ENCODE peak calls at places on chromosomes 6 and 20, in six cellular contexts. B, G, S, L, W and X are unnamed samples. For H3K4me1, the result is how much of the 10 kb centered on the place peaks cover.

GRCh38 chr20:24738981-24739633 is 210.0 kb upstream of the CST7 start:
- DNase-seq in W (no peak), G (no peak), B (no peak), S (no peak), L (peak), X (no peak)

GRCh38 chr6:138465007-138465645 is 34.2 kb downstream of the NHSL1 start:
- DNase-seq in L (no peak), G (no peak), S (no peak), W (no peak), B (peak), X (no peak)

GRCh38 chr6:138970856-138971425 is 17.1 kb downstream of the REPS1 start:
- DNase-seq in L (no peak), W (no peak), S (no peak), G (no peak), B (no peak), X (no peak)

GRCh38 chr20:13457487-13457886 is 181.2 kb downstream of the TASP1 start:
- DNase-seq in L (no peak), W (no peak), B (no peak), S (no peak), G (no peak), X (no peak)

GRCh38 chr6:47809863-47810262 is 28.0 kb downstream of the OPN5 start:
- DNase-seq in W (no peak), L (no peak), G (no peak), B (no peak), S (no peak), X (no peak)

GRCh38 chr6:54419885-54420284 is 111.6 kb downstream of the TINAG start:
- DNase-seq in B (peak), W (no peak), S (no peak), G (no peak), L (no peak), X (no peak)

GRCh38 chr20:24139846-24140245 is 151.3 kb upstream of the GGTLC1 start:
- DNase-seq in L (no peak), B (no peak), G (no peak), W (no peak), S (no peak), X (no peak)

GRCh38 chr6:107061125-107062020 is 33.4 kb downstream of the MTRES1 start:
- DNase-seq in W (no peak), G (peak), B (no peak), S (no peak), L (peak), X (no peak)

GRCh38 chr6:168860341-168860740 is 393.3 kb downstream of the THBS2 start:
- DNase-seq in W (no peak), S (no peak), G (no peak), B (no peak), L (no peak), X (no peak)

GRCh38 chr6:32854376-32855178 is 585 bp downstream of the PSMB9 start:
- DNase-seq in G (no peak), W (peak), S (peak), L (peak), B (peak), X (peak)

GRCh38 chr6:110183292-110183691 is 3.1 kb downstream of the CDC40 start:
- DNase-seq in W (no peak), L (no peak), G (no peak), S (no peak), B (no peak), X (no peak)

GRCh38 chr20:32482251-32483220 is 102.6 kb downstream of the NOL4L start:
- DNase-seq in B (no peak), W (no peak), S (peak), G (peak), L (peak), X (peak)

GRCh38 chr6:7587631-7588100 is 2.3 kb upstream of the SNRNP48 start:
- DNase-seq in S (no peak), L (no peak), W (no peak), G (no peak), B (no peak), X (no peak)

GRCh38 chr6:93323630-93324029 is 95.7 kb downstream of the EPHA7 start:
- DNase-seq in W (no peak), S (no peak), L (no peak), B (no peak), G (no peak), X (no peak)

GRCh38 chr6:127289934-127290333 is 23.3 kb downstream of the RNF146 start:
- DNase-seq in G (no peak), L (no peak), B (no peak), S (no peak), W (no peak), X (no peak)

GRCh38 chr20:54221383-54221782 is 13.5 kb downstream of the PFDN4 start:
- DNase-seq in W (no peak), B (no peak), G (peak), S (peak), L (peak), X (no peak)

GRCh38 chr20:51497542-51498467 is 44.7 kb downstream of the NFATC2 start:
- DNase-seq in L (peak), B (no peak), G (peak), W (no peak), S (no peak), X (peak)

GRCh38 chr6:7324520-7324919 is 11.5 kb upstream of the SSR1 start:
- DNase-seq in B (no peak), W (no peak), S (no peak), G (no peak), L (no peak), X (no peak)

GRCh38 chr20:23251779-23252178 is 98.8 kb upstream of the NXT1 start:
- DNase-seq in S (no peak), B (no peak), W (no peak), L (no peak), G (no peak), X (no peak)

GRCh38 chr6:105810105-105810921 is 275.8 kb upstream of the PRDM1 start:
- DNase-seq in B (peak), W (no peak), L (peak), G (no peak), S (no peak), X (no peak)

GRCh38 chr20:3080939-3081388 is 3.6 kb downstream of the AVP start:
- DNase-seq in L (no peak), S (peak), B (no peak), W (peak), G (no peak), X (no peak)

GRCh38 chr6:135488023-135488422 is 9.5 kb downstream of the AHI1 start:
- DNase-seq in L (no peak), S (no peak), W (no peak), G (no peak), B (no peak), X (no peak)

GRCh38 chr20:47355489-47356219 is 845 bp downstream of the ZMYND8 start:
- DNase-seq in B (no peak), S (no peak), W (no peak), L (peak), G (no peak), X (no peak)

GRCh38 chr20:24370911-24371695 is 98.3 kb upstream of the SYNDIG1 start:
- DNase-seq in S (no peak), W (no peak), B (no peak), L (no peak), G (no peak), X (no peak)

GRCh38 chr6:6725120-6725833 is 136.8 kb downstream of the LY86 start:
- DNase-seq in W (peak), B (no peak), S (no peak), G (no peak), L (no peak), X (no peak)

GRCh38 chr6:161422710-161423109 is 148.8 kb upstream of the AGPAT4 start:
- DNase-seq in W (no peak), S (no peak), B (no peak), G (no peak), L (no peak), X (no peak)

GRCh38 chr6:116434056-116434725 is 27.0 kb upstream of the CALHM6 start:
- DNase-seq in L (no peak), S (no peak), W (no peak), B (no peak), G (no peak), X (no peak)

GRCh38 chr20:57527728-57528127 is 2.8 kb upstream of the CTCFL start:
- DNase-seq in L (no peak), B (no peak), G (no peak), W (no peak), S (no peak), X (no peak)

GRCh38 chr6:30219244-30219643 is 6.0 kb upstream of the TRIM26 start:
- DNase-seq in G (peak), B (peak), S (peak), L (peak), W (no peak), X (no peak)

GRCh38 chr20:57374931-57375651 is 16.1 kb upstream of the RBM38 start:
- DNase-seq in S (no peak), W (no peak), B (no peak), G (no peak), L (no peak), X (no peak)

GRCh38 chr20:61580958-61581824 is 329.1 kb downstream of the CDH4 start:
- DNase-seq in S (no peak), B (no peak), L (no peak), W (no peak), G (no peak), X (no peak)

GRCh38 chr6:11033825-11034224 is 10.3 kb downstream of the ELOVL2 start:
- DNase-seq in S (no peak), L (no peak), W (no peak), B (no peak), G (no peak), X (no peak)

GRCh38 chr6:5671162-5671561 is 335.6 kb downstream of the NRN1 start:
- DNase-seq in G (peak), W (no peak), S (no peak), B (no peak), L (peak), X (no peak)

GRCh38 chr6:154613137-154613676 is 102.7 kb upstream of the CNKSR3 start:
- DNase-seq in G (no peak), B (no peak), S (peak), L (no peak), W (no peak), X (no peak)

GRCh38 chr6:141890661-141891060 is 242.1 kb upstream of the GJE1 start:
- DNase-seq in S (no peak), W (no peak), G (no peak), L (no peak), B (no peak), X (no peak)

GRCh38 chr20:39112196-39112743 is 150.1 kb downstream of the DHX35 start:
- DNase-seq in L (no peak), G (no peak), B (peak), W (no peak), S (peak), X (no peak)

GRCh38 chr6:149896491-149896890 is 1.4 kb downstream of the RAET1E start:
- DNase-seq in L (no peak), B (no peak), S (no peak), G (no peak), W (no peak), X (no peak)

GRCh38 chr6:12479885-12480284 is 189.7 kb downstream of the EDN1 start:
- DNase-seq in S (no peak), B (no peak), W (no peak), G (no peak), L (no peak), X (no peak)

GRCh38 chr20:38002422-38002821 is 30.8 kb downstream of the TTI1 start:
- DNase-seq in G (no peak), W (no peak), L (no peak), S (no peak), B (no peak), X (no peak)

GRCh38 chr20:37999526-38000263 is 33.6 kb downstream of the TTI1 start:
- DNase-seq in W (no peak), S (no peak), G (no peak), B (no peak), L (no peak), X (no peak)

GRCh38 chr20:38000293-38000692 is 33.0 kb downstream of the TTI1 start:
- DNase-seq in W (no peak), B (no peak), G (no peak), L (no peak), S (no peak), X (no peak)

GRCh38 chr20:38001981-38002380 is 31.3 kb downstream of the TTI1 start:
- DNase-seq in L (no peak), S (no peak), W (no peak), G (peak), B (no peak), X (no peak)

GRCh38 chr20:38001173-38001875 is 31.9 kb downstream of the TTI1 start:
- DNase-seq in B (no peak), L (no peak), W (no peak), S (no peak), G (no peak), X (no peak)
- H3K27ac ChIP-seq in B (no peak), L (no peak), W (no peak), S (no peak), G (no peak), X (no peak)

GRCh38 chr20:37352611-37352980 is 6.7 kb downstream of the SRC start:
- DNase-seq in W (no peak), S (no peak), L (no peak), G (no peak), B (no peak), X (no peak)

GRCh38 chr20:37353285-37353849 is 7.4 kb downstream of the SRC start:
- DNase-seq in S (no peak), W (no peak), G (no peak), L (no peak), B (no peak), X (no peak)

GRCh38 chr20:37350655-37351574 is 5.0 kb downstream of the SRC start:
- DNase-seq in S (no peak), G (no peak), B (no peak), W (no peak), L (no peak), X (no peak)

GRCh38 chr20:37349517-37350491 is 3.9 kb downstream of the SRC start:
- DNase-seq in B (no peak), W (no peak), S (peak), L (no peak), G (no peak), X (no peak)

GRCh38 chr20:37351689-37352610 is 6.0 kb downstream of the SRC start:
- DNase-seq in G (no peak), L (no peak), W (no peak), B (no peak), S (no peak), X (no peak)
- H3K4me1 ChIP-seq in G (under half), L (under half), W (under half), B (half or more), S (half or more), X (under half)

GRCh38 chr20:63454729-63455567 is 17.5 kb downstream of the KCNQ2 start:
- DNase-seq in B (no peak), S (no peak), W (no peak), L (no peak), G (no peak), X (no peak)
- H3K4me3 ChIP-seq in B (no peak), S (no peak), W (no peak), L (no peak), G (no peak), X (no peak)

DNA sequence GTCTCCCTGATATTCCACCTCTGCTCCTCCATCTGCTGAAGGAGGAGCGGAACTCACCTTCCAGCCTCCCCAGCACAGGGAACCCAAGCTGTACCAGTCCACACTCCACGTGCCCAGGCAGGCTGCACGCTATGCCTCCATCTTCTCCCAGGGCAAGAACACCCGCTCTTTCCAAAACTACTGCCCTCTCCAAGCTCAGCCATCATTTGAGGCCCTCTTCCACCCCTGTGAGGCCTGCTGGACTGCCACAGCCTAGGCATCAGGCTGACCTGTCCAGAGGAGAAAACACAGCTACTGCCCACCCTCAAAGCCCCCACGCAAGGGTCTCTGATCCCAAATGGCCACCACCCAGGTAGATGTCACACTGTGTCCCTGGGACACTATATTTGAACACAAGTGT is 99.9 kb downstream of the PRND start:
- DNase-seq in L (no peak), S (no peak), G (no peak), B (no peak), W (no peak), X (no peak)
- H3K27ac ChIP-seq in L (peak), S (no peak), G (peak), B (no peak), W (no peak), X (peak)